ENCODE peak calls at places on chromosomes 16 and 17, in seven cellular contexts. I is PC-3, P is endodermal cell, N is lower lobe of right lung, H is adrenal gland, X is mucosa of descending colon, A is uterus. C is an unnamed sample. For H3K36me3, the result is how much of the 10 kb centered on the place peaks cover.

GRCh38 chr16:76780556-76780955 is 410.4 kb upstream of the MON1B start:
- DNase-seq in I (peak), P (no peak), N (no peak), H (no peak), X (no peak), A (no peak), C (no peak)

GRCh38 chr16:81483970-81484595 is 39.5 kb downstream of the CMIP start:
- DNase-seq in I (no peak), P (no peak), N (no peak), H (no peak), X (no peak), A (no peak), C (peak)

GRCh38 chr17:73318861-73319260 is 7.1 kb upstream of the CDC42EP4 start:
- DNase-seq in I (no peak), P (peak), N (no peak), H (no peak), X (no peak), A (no peak), C (no peak)

GRCh38 chr16:28191364-28191985 is 20.3 kb downstream of the XPO6 start:
- DNase-seq in I (peak), P (no peak), N (no peak), H (no peak), X (no peak), A (no peak), C (no peak)

GRCh38 chr17:60079401-60079861 is 710 bp upstream of the HEATR6 start:
- DNase-seq in I (peak), P (no peak), N (no peak), H (peak), X (no peak), A (no peak), C (no peak)

GRCh38 chr16:67284699-67285646 is 5.6 kb downstream of the PLEKHG4 start:
- DNase-seq in I (peak), P (peak), N (peak), H (peak), X (peak), A (no peak), C (peak)

GRCh38 chr16:7526736-7527135 is 194.1 kb downstream of the RBFOX1 start:
- DNase-seq in I (no peak), P (no peak), N (no peak), H (no peak), X (no peak), A (no peak), C (no peak)

GRCh38 chr17:1122681-1123396 is 56.9 kb downstream of the ABR start:
- DNase-seq in I (peak), P (peak), N (peak), H (peak), X (peak), A (peak), C (peak)

GRCh38 chr17:2906907-2907306 is 110.7 kb downstream of the RAP1GAP2 start:
- DNase-seq in I (no peak), P (no peak), N (no peak), H (no peak), X (no peak), A (no peak), C (no peak)

GRCh38 chr17:75003957-75004355 is 8.5 kb upstream of the MRPL58 start:
- DNase-seq in I (no peak), P (no peak), N (no peak), H (no peak), X (no peak), A (no peak), C (peak)

GRCh38 chr17:40456396-40456951 is 13.2 kb downstream of the IGFBP4 start:
- DNase-seq in I (no peak), P (no peak), N (no peak), H (no peak), X (no peak), A (no peak), C (no peak)

GRCh38 chr17:4167786-4168185 is 24.8 kb downstream of the CYB5D2 start:
- DNase-seq in I (no peak), P (no peak), N (no peak), H (no peak), X (no peak), A (no peak), C (no peak)

GRCh38 chr16:51053805-51054204 is 97.3 kb downstream of the SALL1 start:
- DNase-seq in I (no peak), P (no peak), N (no peak), H (no peak), X (no peak), A (no peak), C (no peak)

GRCh38 chr17:72361892-72362291 is 241.1 kb downstream of the SOX9 start:
- DNase-seq in I (peak), P (no peak), N (no peak), H (no peak), X (no peak), A (no peak), C (no peak)

GRCh38 chr16:80583466-80583865 is 42.7 kb downstream of the DYNLRB2 start:
- DNase-seq in I (peak), P (no peak), N (no peak), H (peak), X (no peak), A (no peak), C (no peak)

GRCh38 chr17:57587201-57587870 is 157.8 kb downstream of the CCDC182 start:
- DNase-seq in I (no peak), P (no peak), N (no peak), H (peak), X (no peak), A (no peak), C (no peak)

GRCh38 chr17:75636381-75637142 is 3.3 kb downstream of the SMIM5 start:
- DNase-seq in I (no peak), P (no peak), N (peak), H (no peak), X (peak), A (no peak), C (peak)

GRCh38 chr17:9002610-9003354 is 18.5 kb upstream of the NTN1 start:
- DNase-seq in I (no peak), P (peak), N (no peak), H (no peak), X (peak), A (peak), C (peak)

GRCh38 chr16:19595043-19595767 is 39.7 kb downstream of the VPS35L start:
- DNase-seq in I (peak), P (no peak), N (no peak), H (peak), X (no peak), A (no peak), C (peak)

GRCh38 chr16:35664091-35664693 is 2204.8 kb downstream of the TP53TG3F start:
- DNase-seq in I (no peak), P (no peak), N (no peak), H (no peak), X (no peak), A (no peak), C (no peak)

GRCh38 chr17:64357191-64357981 is 33.3 kb downstream of the PECAM1 start:
- DNase-seq in I (peak), P (peak), N (no peak), H (no peak), X (no peak), A (peak), C (peak)

GRCh38 chr16:11833951-11834695 is 17.2 kb downstream of the RSL1D1 start:
- DNase-seq in I (peak), P (no peak), N (no peak), H (no peak), X (no peak), A (no peak), C (no peak)

GRCh38 chr16:27906883-27907282 is 156.6 kb downstream of the GSG1L start:
- DNase-seq in I (no peak), P (peak), N (no peak), H (no peak), X (no peak), A (no peak), C (peak)

GRCh38 chr17:44552361-44552760 is 4.9 kb upstream of the FZD2 start:
- DNase-seq in I (no peak), P (no peak), N (peak), H (no peak), X (no peak), A (no peak), C (peak)

GRCh38 chr16:46916980-46917379 is 32.8 kb downstream of the GPT2 start:
- DNase-seq in I (no peak), P (peak), N (no peak), H (no peak), X (no peak), A (no peak), C (peak)

GRCh38 chr17:48127371-48128051 is 19.9 kb downstream of the SNX11 start:
- DNase-seq in I (peak), P (peak), N (no peak), H (no peak), X (no peak), A (no peak), C (no peak)

GRCh38 chr17:54901230-54901847 is 687 bp downstream of the TOM1L1 start:
- DNase-seq in I (peak), P (no peak), N (no peak), H (no peak), X (peak), A (no peak), C (peak)

GRCh38 chr16:52212841-52213240 is 334.1 kb downstream of the TOX3 start:
- DNase-seq in I (no peak), P (no peak), N (no peak), H (no peak), X (no peak), A (no peak), C (no peak)

GRCh38 chr17:8818047-8818446 is 18.9 kb upstream of the MFSD6L start:
- DNase-seq in I (no peak), P (peak), N (no peak), H (no peak), X (no peak), A (no peak), C (no peak)

GRCh38 chr17:21058098-21058893 is 15.5 kb upstream of the USP22 start:
- DNase-seq in I (peak), P (peak), N (no peak), H (no peak), X (no peak), A (no peak), C (peak)

GRCh38 chr16:59047114-59047513 is 313.0 kb upstream of the GOT2 start:
- DNase-seq in I (no peak), P (peak), N (no peak), H (no peak), X (no peak), A (no peak), C (peak)

GRCh38 chr17:324151-324571 is 28.4 kb downstream of the RPH3AL start:
- DNase-seq in I (no peak), P (peak), N (no peak), H (no peak), X (peak), A (no peak), C (peak)

GRCh38 chr17:43582426-43582825 is 36.3 kb upstream of the ETV4 start:
- DNase-seq in I (no peak), P (no peak), N (no peak), H (no peak), X (no peak), A (no peak), C (no peak)

GRCh38 chr16:67260426-67261063 is 11.8 kb downstream of the SLC9A5 start:
- DNase-seq in I (peak), P (peak), N (peak), H (no peak), X (no peak), A (no peak), C (peak)

GRCh38 chr16:86181526-86181925 is 282.6 kb downstream of the IRF8 start:
- DNase-seq in I (no peak), P (no peak), N (no peak), H (no peak), X (no peak), A (no peak), C (no peak)

GRCh38 chr16:391885-392335 is 5.1 kb upstream of the NME4 start:
- DNase-seq in I (peak), P (peak), N (no peak), H (peak), X (peak), A (no peak), C (peak)

GRCh38 chr17:28950752-28951427 is 428 bp downstream of the PHF12 start:
- DNase-seq in I (no peak), P (no peak), N (no peak), H (no peak), X (no peak), A (peak), C (peak)

GRCh38 chr17:66661411-66661843 is 173.5 kb upstream of the CACNG5 start:
- DNase-seq in I (peak), P (no peak), N (no peak), H (peak), X (no peak), A (no peak), C (no peak)

GRCh38 chr17:42016411-42016831 is 818 bp downstream of the DNAJC7 start:
- DNase-seq in I (no peak), P (peak), N (no peak), H (peak), X (no peak), A (no peak), C (no peak)

GRCh38 chr16:29680180-29680598 is 1.2 kb downstream of the QPRT start:
- DNase-seq in I (no peak), P (peak), N (no peak), H (no peak), X (peak), A (no peak), C (no peak)

DNA sequence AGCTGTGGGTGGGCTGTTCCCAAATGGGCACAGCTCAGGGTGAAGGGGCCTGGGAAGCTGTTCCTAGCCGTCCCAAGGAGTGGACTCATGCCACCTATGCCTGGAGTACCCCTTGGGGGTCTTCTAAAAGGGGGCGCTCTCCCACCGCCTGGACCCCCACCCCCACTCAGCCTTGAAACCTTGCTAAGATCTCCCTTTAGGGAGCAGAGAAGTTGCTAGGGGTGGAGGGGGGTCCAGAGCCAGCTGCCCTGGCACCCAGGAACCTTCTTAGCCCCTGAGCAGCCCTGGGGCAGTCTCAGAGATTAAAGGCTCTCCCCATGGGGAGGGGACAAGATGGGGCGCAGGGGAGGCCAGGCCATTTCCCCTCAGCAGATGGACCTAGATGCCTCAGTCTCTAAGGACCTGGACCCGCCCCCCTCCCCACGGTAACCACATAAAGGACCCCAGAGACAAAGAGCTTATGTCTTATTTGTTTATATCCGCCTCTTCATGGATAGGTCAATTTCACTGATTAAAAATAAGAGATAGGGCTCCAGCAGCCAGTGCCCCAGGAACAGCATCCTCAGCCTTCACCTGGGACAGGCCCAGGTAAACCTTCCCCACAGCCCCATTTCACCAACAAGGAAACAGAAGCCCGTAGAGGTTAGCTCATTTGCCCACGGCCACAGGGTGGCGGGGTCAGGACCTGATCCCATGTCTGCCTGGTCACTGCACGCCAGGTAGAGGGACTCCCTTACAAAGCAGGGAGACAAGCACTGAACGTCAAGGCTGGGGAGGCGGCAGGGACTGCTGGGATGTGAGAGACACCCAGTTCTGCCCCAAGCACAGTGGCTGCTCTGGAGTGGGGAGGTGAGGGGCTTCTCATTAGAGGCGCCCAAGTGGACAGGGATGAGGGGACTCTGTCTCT is 3.4 kb downstream of the MTSS2 start:
- DNase-seq in I (no peak), P (peak), N (no peak), H (no peak), X (no peak), A (no peak), C (no peak)
- H3K36me3 ChIP-seq in I (under half), P (under half), N (under half), H (under half), X (under half), A (under half), C (under half)

DNA sequence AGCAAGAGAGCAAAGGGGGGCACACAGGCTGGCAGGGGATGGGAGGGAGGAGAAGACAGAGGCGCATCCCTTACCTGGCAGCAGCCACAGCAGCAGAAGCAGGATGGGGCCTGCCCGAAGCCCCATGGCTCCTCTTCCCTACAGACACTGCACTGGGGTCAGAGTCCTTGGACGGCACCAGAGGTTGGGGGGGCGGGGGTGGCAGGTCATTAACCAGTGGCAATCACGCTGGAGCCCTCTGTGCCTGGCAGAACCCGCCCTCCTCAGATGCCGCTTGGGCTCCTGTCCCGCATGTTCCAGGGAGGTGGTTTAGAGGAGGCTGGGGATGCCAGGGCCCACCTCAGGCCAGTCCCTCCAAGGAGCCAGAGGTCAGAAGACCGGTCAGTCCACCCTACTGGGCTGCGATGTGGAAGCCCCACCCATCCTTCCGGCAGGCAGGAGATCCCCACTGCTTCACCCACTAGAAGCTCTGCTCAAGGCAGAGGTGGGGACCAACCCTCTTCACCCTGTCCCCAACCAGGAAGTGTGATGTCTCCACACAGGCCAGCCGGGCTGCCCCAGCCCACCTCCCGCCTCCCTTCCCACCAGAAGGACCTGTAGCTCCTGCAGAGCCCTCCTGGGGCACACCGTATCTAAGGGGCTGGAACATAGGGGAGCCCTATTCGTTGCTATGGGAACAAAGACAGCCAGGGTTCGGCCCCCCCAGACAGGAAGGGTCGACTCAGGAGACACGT is 11.7 kb downstream of the ZG16B start:
- DNase-seq in I (no peak), P (no peak), N (peak), H (no peak), X (peak), A (no peak), C (no peak)
- H3K4me3 ChIP-seq in I (no peak), P (no peak), N (peak), H (no peak), X (no peak), A (no peak), C (no peak)

GRCh38 chr17:38783227-38783626 is 16.1 kb downstream of the PIP4K2B start:
- DNase-seq in I (no peak), P (peak), N (no peak), H (no peak), X (no peak), A (no peak), C (no peak)
- H3K36me3 ChIP-seq in I (under half), P (half or more), N (half or more), H (half or more), X (under half), A (under half), C (half or more)

GRCh38 chr16:71670537-71670936 is 44.6 kb downstream of the MARVELD3 start:
- DNase-seq in I (no peak), P (no peak), N (no peak), H (no peak), X (no peak), A (no peak), C (no peak)
- H3K4me3 ChIP-seq in I (no peak), P (no peak), N (no peak), H (no peak), X (no peak), A (no peak), C (no peak)

GRCh38 chr17:78969865-78970264 is 9.9 kb downstream of the LGALS3BP start:
- DNase-seq in I (no peak), P (no peak), N (no peak), H (no peak), X (no peak), A (no peak), C (peak)
- H3K36me3 ChIP-seq in I (under half), P (under half), N (under half), H (under half), X (under half), A (under half), C (under half)

DNA sequence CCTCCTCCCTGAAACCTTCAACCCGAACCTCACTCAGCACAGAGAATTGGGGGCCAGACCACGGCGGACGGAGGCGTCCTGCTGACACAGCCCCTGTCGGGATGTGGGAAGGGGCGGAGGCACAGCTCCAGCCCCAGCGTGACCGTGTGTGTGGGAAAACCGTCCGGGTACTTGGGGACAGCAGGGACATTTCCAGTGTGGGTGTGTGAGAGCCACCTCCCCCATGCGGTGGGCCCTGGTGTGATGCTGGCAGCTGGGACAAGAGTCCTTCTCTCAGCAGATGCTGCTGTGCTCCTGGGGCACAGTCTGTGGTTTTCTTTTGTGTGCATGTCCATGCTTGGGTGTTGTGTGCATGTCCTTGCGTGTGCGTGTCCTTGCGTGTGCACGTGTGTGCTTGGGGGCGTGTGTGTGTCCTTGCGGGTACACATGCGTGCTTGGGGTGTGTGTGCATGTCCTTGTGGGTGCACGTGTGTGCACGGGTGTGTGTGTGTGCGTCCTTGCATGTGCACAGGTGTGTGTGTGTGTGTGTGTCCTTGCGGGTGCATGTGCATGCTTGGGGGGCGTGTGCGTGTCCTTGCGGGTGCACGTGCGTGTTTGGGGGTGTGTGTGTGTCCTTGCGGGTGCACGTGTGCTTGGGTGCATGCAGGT is 16.9 kb downstream of the CENPX start:
- DNase-seq in I (no peak), P (no peak), N (no peak), H (no peak), X (no peak), A (no peak), C (no peak)
- H3K4me3 ChIP-seq in I (no peak), P (no peak), N (no peak), H (no peak), X (no peak), A (no peak), C (no peak)

GRCh38 chr16:89114159-89114981 is 20.7 kb downstream of the ACSF3 start:
- DNase-seq in I (no peak), P (peak), N (peak), H (no peak), X (peak), A (no peak), C (peak)
- H3K36me3 ChIP-seq in I (under half), P (half or more), N (half or more), H (half or more), X (under half), A (under half), C (under half)